ENCODE peak calls at places on chromosomes 16 and 17, in seven cellular contexts. One of them, this sample, is unnamed.

GRCh38 chr17:78252111-78252634 is 20.7 kb downstream of the TMEM235 start:
- DNase-seq in ovary: peak; percentile 34
- DNase-seq in K562: no peak
- DNase-seq in suprapubic skin: no peak
- DNase-seq in HCT116: no peak
- DNase-seq in adrenal gland: no peak
- DNase-seq in GM12878: no peak
- DNase-seq in this sample: no peak

GRCh38 chr17:40415390-40415789 is 2.3 kb downstream of the TOP2A start:
- DNase-seq in GM12878: no peak
- DNase-seq in adrenal gland: no peak
- DNase-seq in HCT116: no peak
- DNase-seq in K562: no peak
- DNase-seq in ovary: no peak
- DNase-seq in suprapubic skin: no peak
- DNase-seq in this sample: no peak

GRCh38 chr17:62792122-62792800 is 15.9 kb downstream of the MARCHF10 start:
- DNase-seq in ovary: no peak
- DNase-seq in suprapubic skin: no peak
- DNase-seq in HCT116: peak; percentile 61
- DNase-seq in adrenal gland: peak; percentile 64
- DNase-seq in K562: no peak
- DNase-seq in GM12878: no peak
- DNase-seq in this sample: no peak

GRCh38 chr17:65287040-65287439 is 149.9 kb downstream of the RGS9 start:
- DNase-seq in suprapubic skin: no peak
- DNase-seq in GM12878: no peak
- DNase-seq in ovary: no peak
- DNase-seq in adrenal gland: no peak
- DNase-seq in HCT116: no peak
- DNase-seq in K562: no peak
- DNase-seq in this sample: no peak

GRCh38 chr17:50953831-50954601 is 87.9 kb upstream of the TOB1 start:
- DNase-seq in HCT116: no peak
- DNase-seq in ovary: peak; percentile 64
- DNase-seq in suprapubic skin: no peak
- DNase-seq in K562: no peak
- DNase-seq in GM12878: no peak
- DNase-seq in adrenal gland: peak; percentile 83
- DNase-seq in this sample: peak; percentile 80

GRCh38 chr17:29569245-29569950 is 897 bp downstream of the TP53I13 start:
- DNase-seq in K562: no peak
- DNase-seq in suprapubic skin: peak; percentile 76
- DNase-seq in HCT116: no peak
- DNase-seq in ovary: no peak
- DNase-seq in adrenal gland: no peak
- DNase-seq in GM12878: no peak
- DNase-seq in this sample: peak; percentile 72

GRCh38 chr17:64506201-64506575 is at the start of gene DDX5:
- DNase-seq in HCT116: peak; percentile 100
- DNase-seq in GM12878: no peak
- DNase-seq in suprapubic skin: peak; percentile 99
- DNase-seq in K562: peak; percentile 87
- DNase-seq in ovary: peak; percentile 97
- DNase-seq in adrenal gland: peak; percentile 98
- DNase-seq in this sample: peak; percentile 99

GRCh38 chr17:77140166-77140877 is 447 bp upstream of the SEC14L1 start:
- DNase-seq in HCT116: peak; percentile 96
- DNase-seq in GM12878: peak; percentile 93
- DNase-seq in ovary: peak; percentile 98
- DNase-seq in K562: peak; percentile 99
- DNase-seq in adrenal gland: peak; percentile 99
- DNase-seq in suprapubic skin: peak; percentile 100
- DNase-seq in this sample: peak; percentile 100

GRCh38 chr17:8166731-8167130 is 4.0 kb upstream of the VAMP2 start:
- DNase-seq in HCT116: no peak
- DNase-seq in suprapubic skin: no peak
- DNase-seq in adrenal gland: no peak
- DNase-seq in GM12878: no peak
- DNase-seq in K562: no peak
- DNase-seq in ovary: no peak
- DNase-seq in this sample: no peak

GRCh38 chr17:15161395-15161794 is 103.7 kb downstream of the PMP22 start:
- DNase-seq in GM12878: no peak
- DNase-seq in suprapubic skin: no peak
- DNase-seq in ovary: no peak
- DNase-seq in HCT116: no peak
- DNase-seq in K562: no peak
- DNase-seq in adrenal gland: no peak
- DNase-seq in this sample: no peak

GRCh38 chr17:16474012-16474725 is 17.8 kb downstream of the LRRC75A start:
- DNase-seq in adrenal gland: no peak
- DNase-seq in HCT116: no peak
- DNase-seq in GM12878: no peak
- DNase-seq in suprapubic skin: no peak
- DNase-seq in ovary: no peak
- DNase-seq in K562: no peak
- DNase-seq in this sample: no peak

GRCh38 chr17:21467739-21468490 is 91.8 kb downstream of the KCNJ12 start:
- DNase-seq in HCT116: no peak
- DNase-seq in suprapubic skin: peak; percentile 72
- DNase-seq in K562: no peak
- DNase-seq in GM12878: no peak
- DNase-seq in ovary: no peak
- DNase-seq in adrenal gland: no peak
- DNase-seq in this sample: no peak

DNA sequence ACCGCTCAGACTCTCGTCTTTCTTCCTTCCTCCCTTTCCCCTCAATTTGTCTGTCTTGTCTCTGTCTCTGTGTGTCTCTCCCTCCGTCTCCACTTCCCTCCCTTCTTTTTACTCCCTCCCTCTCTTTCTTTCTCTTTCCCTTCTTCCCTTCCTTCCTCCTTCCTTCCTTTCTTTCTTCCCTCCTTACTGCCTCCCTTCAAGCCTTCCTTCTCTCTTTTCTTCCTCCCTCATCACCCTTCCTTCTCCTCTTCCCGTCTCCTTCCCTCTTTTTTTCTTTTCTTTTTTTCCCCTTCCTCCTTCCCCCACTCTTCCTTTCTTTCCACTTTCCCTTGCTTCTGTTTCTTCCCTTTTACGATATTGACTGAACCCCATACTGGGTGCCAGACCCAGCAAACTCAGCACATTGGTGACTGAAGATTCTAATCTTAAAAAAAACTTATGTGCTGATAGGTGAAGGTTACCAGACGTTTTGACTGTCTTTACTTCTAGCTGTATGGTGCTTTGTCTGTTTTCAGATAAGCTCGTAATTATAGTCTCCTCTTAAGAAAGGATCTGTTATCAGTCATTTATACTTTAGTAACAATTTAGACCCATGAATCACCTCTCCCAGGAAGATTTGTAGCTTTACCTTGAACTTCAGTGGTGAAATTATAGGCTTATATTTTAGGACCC is 481 bp upstream of the BRD7 start:
- DNase-seq in K562: peak; percentile 24
- DNase-seq in suprapubic skin: no peak
- DNase-seq in adrenal gland: no peak
- DNase-seq in GM12878: no peak
- DNase-seq in ovary: no peak
- DNase-seq in HCT116: no peak
- DNase-seq in this sample: no peak
- TF ChIP-seq POLR2A in K562: peak; percentile 62
- TF ChIP-seq POLR2A in suprapubic skin: no peak
- TF ChIP-seq POLR2A in adrenal gland: no peak
- TF ChIP-seq POLR2A in GM12878: no peak
- TF ChIP-seq POLR2A in ovary: no peak
- TF ChIP-seq POLR2A in HCT116: no peak
- TF ChIP-seq POLR2A in this sample: no peak

DNA sequence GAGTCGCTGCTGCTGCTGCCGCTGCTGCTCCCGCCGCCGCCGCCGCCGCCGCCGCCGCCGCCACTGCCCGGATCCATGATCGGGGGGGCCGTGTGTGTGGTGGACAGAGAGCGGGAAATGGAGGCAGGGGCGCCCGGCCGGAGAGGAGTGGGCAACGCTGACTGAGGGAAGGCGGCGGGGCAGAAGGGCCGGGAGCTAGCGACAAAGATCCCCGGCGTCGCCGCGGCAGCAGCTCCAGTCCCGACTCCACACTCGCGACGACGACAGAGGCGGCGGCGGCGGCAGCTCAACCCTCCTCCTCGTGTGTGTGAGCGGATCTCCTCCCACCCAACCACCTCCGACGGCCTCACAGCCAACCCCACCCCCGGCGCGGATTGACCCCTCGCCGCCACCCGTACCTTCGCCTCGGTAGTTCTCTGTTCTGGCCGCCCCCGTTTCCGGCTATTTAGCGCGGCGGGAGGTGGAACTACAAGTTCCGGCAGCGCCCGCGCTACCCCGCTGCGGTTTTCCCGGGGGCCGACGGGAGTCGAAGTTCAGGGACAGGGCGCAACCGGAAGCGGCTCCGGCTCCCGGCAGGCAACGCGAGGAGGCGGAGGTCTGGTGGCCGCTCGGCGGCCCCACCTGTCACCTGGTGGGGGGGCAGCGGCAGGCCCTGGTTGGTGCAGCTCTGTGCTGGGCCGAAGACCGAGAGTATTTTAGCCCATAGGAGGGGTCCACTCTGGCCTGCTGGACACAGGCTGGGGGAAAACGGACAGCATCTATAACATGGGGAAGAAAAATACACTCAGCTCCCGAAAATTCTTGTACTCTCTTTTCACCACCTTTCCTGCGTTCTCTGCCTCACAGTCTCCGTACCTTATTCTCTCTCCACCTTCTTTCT is at the start of gene GSPT1:
- DNase-seq in suprapubic skin: peak; percentile 100
- DNase-seq in ovary: peak; percentile 99
- DNase-seq in K562: peak; percentile 94
- DNase-seq in HCT116: peak; percentile 97
- DNase-seq in GM12878: peak; percentile 90
- DNase-seq in adrenal gland: peak; percentile 99
- DNase-seq in this sample: peak; percentile 99
- TF ChIP-seq CTCF in suprapubic skin: no peak
- TF ChIP-seq CTCF in ovary: peak; percentile 69
- TF ChIP-seq CTCF in K562: peak; percentile 26
- TF ChIP-seq CTCF in HCT116: no peak
- TF ChIP-seq CTCF in GM12878: peak; percentile 17
- TF ChIP-seq CTCF in adrenal gland: peak; percentile 14
- TF ChIP-seq CTCF in this sample: no peak

DNA sequence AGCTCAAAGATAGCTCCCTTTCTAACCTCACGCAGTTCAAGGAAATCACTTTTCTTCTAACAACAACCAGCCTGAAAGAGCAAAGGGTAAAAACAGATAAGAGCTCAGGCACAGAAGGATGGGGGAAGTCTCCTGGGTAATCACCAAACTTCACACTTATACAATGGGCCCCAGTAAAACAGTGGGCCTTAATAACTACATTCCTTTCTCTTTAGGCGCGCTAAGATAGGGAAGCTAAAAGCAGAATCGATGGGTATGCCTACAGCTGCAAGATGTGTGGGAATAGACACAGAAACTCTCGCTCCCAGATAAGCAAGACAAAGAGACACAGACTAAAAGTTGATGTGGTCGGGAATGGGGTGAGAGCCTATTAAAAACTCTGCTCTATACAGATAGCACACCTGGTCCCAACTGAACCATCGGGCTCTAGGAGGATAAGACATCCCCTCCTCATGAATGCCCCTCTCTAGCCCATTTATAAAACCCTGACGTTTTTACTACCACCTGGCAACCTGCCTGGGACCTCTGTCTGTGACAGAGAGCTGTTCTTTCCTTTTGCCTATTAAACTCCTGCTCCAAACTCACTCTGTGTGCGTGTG is 826 bp downstream of the LYZL6 start:
- DNase-seq in adrenal gland: no peak
- DNase-seq in ovary: no peak
- DNase-seq in HCT116: no peak
- DNase-seq in K562: peak; percentile 33
- DNase-seq in suprapubic skin: no peak
- DNase-seq in GM12878: no peak
- DNase-seq in this sample: no peak
- TF ChIP-seq POLR2A in adrenal gland: no peak
- TF ChIP-seq POLR2A in ovary: no peak
- TF ChIP-seq POLR2A in HCT116: no peak
- TF ChIP-seq POLR2A in K562: no peak
- TF ChIP-seq POLR2A in suprapubic skin: no peak
- TF ChIP-seq POLR2A in GM12878: no peak
- TF ChIP-seq POLR2A in this sample: no peak

GRCh38 chr17:4852504-4853075 is 19.4 kb downstream of the MINK1 start:
- DNase-seq in K562: peak; percentile 58
- DNase-seq in HCT116: no peak
- DNase-seq in GM12878: no peak
- DNase-seq in adrenal gland: no peak
- DNase-seq in suprapubic skin: no peak
- DNase-seq in ovary: no peak
- DNase-seq in this sample: no peak

GRCh38 chr17:4849011-4849536 is 15.9 kb downstream of the MINK1 start:
- DNase-seq in suprapubic skin: no peak
- DNase-seq in K562: no peak
- DNase-seq in adrenal gland: no peak
- DNase-seq in GM12878: no peak
- DNase-seq in HCT116: peak; percentile 12
- DNase-seq in ovary: no peak
- DNase-seq in this sample: no peak

GRCh38 chr17:4853195-4853762 is 20.1 kb downstream of the MINK1 start:
- DNase-seq in ovary: no peak
- DNase-seq in GM12878: no peak
- DNase-seq in adrenal gland: no peak
- DNase-seq in suprapubic skin: no peak
- DNase-seq in K562: no peak
- DNase-seq in HCT116: no peak
- DNase-seq in this sample: no peak

GRCh38 chr17:4846635-4847390 is 13.7 kb downstream of the MINK1 start:
- DNase-seq in ovary: no peak
- DNase-seq in HCT116: no peak
- DNase-seq in K562: no peak
- DNase-seq in GM12878: no peak
- DNase-seq in suprapubic skin: no peak
- DNase-seq in adrenal gland: no peak
- DNase-seq in this sample: no peak

DNA sequence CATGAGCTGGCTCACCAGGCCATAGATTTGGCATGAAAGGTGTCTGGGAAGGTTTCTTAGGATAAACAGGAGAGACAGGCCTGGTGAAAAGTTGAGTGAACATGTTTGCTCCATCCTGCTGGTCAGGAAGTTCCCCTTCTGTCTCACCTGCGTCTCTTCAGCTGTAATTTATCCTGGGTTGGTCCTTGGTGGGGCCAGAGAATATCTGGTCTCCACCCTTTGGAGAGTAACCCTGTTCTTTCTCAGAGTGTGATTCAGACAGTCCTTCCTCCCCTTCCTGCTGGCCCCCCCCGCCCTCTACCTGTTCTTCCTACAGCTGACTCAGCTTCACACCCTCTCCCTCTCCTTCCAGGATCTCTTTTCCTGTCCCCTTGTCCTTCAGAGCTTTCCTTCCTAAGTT is 17.1 kb downstream of the MINK1 start:
- DNase-seq in GM12878: no peak
- DNase-seq in HCT116: no peak
- DNase-seq in suprapubic skin: no peak
- DNase-seq in K562: no peak
- DNase-seq in adrenal gland: no peak
- DNase-seq in ovary: no peak
- DNase-seq in this sample: no peak
- TF ChIP-seq CTCF in GM12878: no peak
- TF ChIP-seq CTCF in HCT116: no peak
- TF ChIP-seq CTCF in suprapubic skin: no peak
- TF ChIP-seq CTCF in K562: no peak
- TF ChIP-seq CTCF in adrenal gland: no peak
- TF ChIP-seq CTCF in ovary: no peak
- TF ChIP-seq CTCF in this sample: no peak

This sample was measured in lower leg skin.